ENCODE peak calls at places on chromosomes 1 and 21, in nine cellular contexts. O is upper lobe of right lung; Y is activated CD4-positive, alpha-beta T cell treated with anti-CD3 and anti-CD28 coated beads for 4 hours; S is cardiac muscle cell; Z is effector memory CD4-positive, alpha-beta T cell; L is NCI-H2081; U is HFF-Myc; X is M059J; G is NCI-H345. H is an unnamed sample.

GRCh38 chr1:14681182-14681581 is 82.7 kb downstream of the KAZN start:
- DNase-seq in L (no peak), S (no peak), Z (no peak), U (no peak), Y (no peak), O (no peak), G (no peak), X (peak), H (no peak)

GRCh38 chr1:76336951-76337371 is 262.4 kb downstream of the ST6GALNAC3 start:
- DNase-seq in Y (no peak), O (peak), S (peak), G (peak), L (peak), Z (no peak), U (peak), X (peak), H (peak)

GRCh38 chr1:2248127-2248826 is 20.2 kb downstream of the SKI start:
- DNase-seq in Z (no peak), X (no peak), Y (no peak), O (peak), U (no peak), S (no peak), L (no peak), G (no peak), H (no peak)

GRCh38 chr1:209248649-209249279 is 334.8 kb upstream of the CAMK1G start:
- DNase-seq in Y (peak), S (peak), Z (no peak), X (peak), G (peak), O (no peak), L (peak), U (peak), H (peak)

GRCh38 chr1:215637041-215637573 is 70.0 kb downstream of the KCTD3 start:
- DNase-seq in G (no peak), U (peak), Z (no peak), L (no peak), X (peak), O (no peak), Y (no peak), S (no peak), H (no peak)

GRCh38 chr1:148162363-148162762 is 10.3 kb upstream of the NBPF11 start:
- DNase-seq in X (no peak), L (no peak), Y (no peak), G (no peak), O (no peak), S (no peak), Z (no peak), U (no peak), H (no peak)

GRCh38 chr1:88462481-88463261 is 221.4 kb upstream of the PKN2 start:
- DNase-seq in O (no peak), U (no peak), G (peak), Z (no peak), L (peak), Y (no peak), S (peak), X (peak), H (peak)

GRCh38 chr1:71049951-71050598 is 2.5 kb upstream of the PTGER3 start:
- DNase-seq in O (no peak), U (peak), Y (no peak), S (peak), X (peak), L (peak), G (peak), Z (no peak), H (peak)

GRCh38 chr1:27658951-27659496 is 13.0 kb downstream of the IFI6 start:
- DNase-seq in G (no peak), U (no peak), Z (no peak), O (no peak), L (no peak), Y (no peak), X (peak), S (no peak), H (no peak)

GRCh38 chr1:119982006-119982405 is 85.7 kb upstream of the ADAM30 start:
- DNase-seq in G (no peak), X (peak), O (no peak), U (no peak), S (no peak), Z (no peak), Y (no peak), L (no peak), H (no peak)

GRCh38 chr1:182601416-182601786 is 2.8 kb downstream of the RGS16 start:
- DNase-seq in L (peak), Y (peak), X (peak), O (peak), G (peak), S (peak), Z (peak), U (peak), H (peak)

GRCh38 chr1:8733463-8733862 is 84.0 kb downstream of the RERE start:
- DNase-seq in S (no peak), L (no peak), Z (no peak), X (no peak), G (no peak), Y (no peak), O (no peak), U (no peak), H (no peak)

GRCh38 chr1:235329139-235329808 is 904 bp downstream of the GGPS1 start:
- DNase-seq in L (peak), G (no peak), U (no peak), X (peak), Z (peak), O (no peak), Y (peak), S (peak), H (peak)

GRCh38 chr1:39508857-39509305 is 17.4 kb downstream of the BMP8A start:
- DNase-seq in S (no peak), O (no peak), L (no peak), G (no peak), Y (no peak), X (peak), Z (no peak), U (no peak), H (no peak)

GRCh38 chr1:244201750-244202149 is 150.7 kb downstream of the ZBTB18 start:
- DNase-seq in L (no peak), X (no peak), S (no peak), Z (no peak), Y (no peak), U (no peak), O (no peak), G (no peak), H (no peak)

GRCh38 chr1:65717815-65718454 is 74.8 kb upstream of the PDE4B start:
- DNase-seq in L (peak), U (no peak), O (no peak), X (peak), S (no peak), Z (no peak), G (peak), Y (no peak), H (peak)

GRCh38 chr1:114094303-114094663 is 59.4 kb downstream of the SYT6 start:
- DNase-seq in G (no peak), Z (no peak), O (no peak), S (no peak), X (peak), U (no peak), L (no peak), Y (no peak), H (no peak)

GRCh38 chr1:194469282-194469681 is 1282.9 kb upstream of the B3GALT2 start:
- DNase-seq in O (no peak), X (no peak), Z (no peak), U (no peak), G (no peak), S (no peak), L (no peak), Y (no peak), H (no peak)

GRCh38 chr1:32199717-32200072 is 700 bp upstream of the CCDC28B start:
- DNase-seq in Y (no peak), S (peak), L (peak), Z (no peak), G (peak), X (no peak), U (no peak), O (no peak), H (peak)

GRCh38 chr1:222950892-222951291 is 136.1 kb downstream of the DISP1 start:
- DNase-seq in Z (no peak), S (no peak), X (peak), O (no peak), G (peak), U (no peak), Y (no peak), L (peak), H (peak)

GRCh38 chr21:25925936-25926335 is 191.2 kb downstream of the GABPA start:
- DNase-seq in X (peak), Y (no peak), G (no peak), S (no peak), Z (no peak), O (no peak), U (no peak), L (no peak), H (no peak)

GRCh38 chr1:24694380-24694843 is 50.8 kb upstream of the CLIC4 start:
- DNase-seq in L (peak), Z (no peak), U (peak), O (no peak), S (peak), Y (no peak), X (no peak), G (peak), H (peak)

H was measured in COR-L47.